ENCODE peak calls at places on chromosomes 6 and 20, in six cellular contexts. A is ovary, Y is AG10803, J is BJ, E is endodermal cell, S is psoas muscle. G is an unnamed sample.

GRCh38 chr6:11810039-11810541 is 31.5 kb upstream of the ADTRP start:
- DNase-seq in A (peak; percentile 84), Y (peak; percentile 89), S (peak; percentile 71), E (no peak), J (peak; percentile 34), G (peak; percentile 69)

GRCh38 chr6:15791401-15792137 is 128.7 kb upstream of the DTNBP1 start:
- DNase-seq in J (no peak), E (no peak), A (no peak), S (no peak), Y (peak; percentile 5), G (no peak)

GRCh38 chr20:8404912-8405635 is 273.0 kb downstream of the PLCB1 start:
- DNase-seq in S (no peak), E (no peak), A (no peak), Y (no peak), J (no peak), G (no peak)

GRCh38 chr6:127120787-127121636 is 2.5 kb downstream of the RSPO3 start:
- DNase-seq in S (peak; percentile 88), A (peak; percentile 61), Y (peak; percentile 83), E (peak; percentile 96), J (peak; percentile 10), G (peak; percentile 32)

GRCh38 chr6:13794184-13794583 is 20.2 kb downstream of the MCUR1 start:
- DNase-seq in E (no peak), A (no peak), J (peak; percentile 11), S (no peak), Y (peak; percentile 84), G (no peak)

GRCh38 chr6:156167289-156168076 is 609.7 kb upstream of the ARID1B start:
- DNase-seq in A (peak; percentile 42), S (no peak), J (no peak), Y (peak; percentile 3), E (no peak), G (no peak)

GRCh38 chr20:32609993-32610896 is 25.1 kb upstream of the NOL4L start:
- DNase-seq in E (no peak), A (no peak), J (no peak), S (no peak), Y (no peak), G (no peak)

GRCh38 chr20:20010639-20011500 is 6.3 kb upstream of the NAA20 start:
- DNase-seq in A (no peak), Y (peak; percentile 73), J (peak; percentile 82), E (no peak), S (no peak), G (peak; percentile 42)

GRCh38 chr20:57678340-57678739 is 31.5 kb downstream of the PMEPA1 start:
- DNase-seq in E (no peak), J (no peak), S (no peak), Y (no peak), A (no peak), G (no peak)

GRCh38 chr20:56808732-56809131 is 179.6 kb downstream of the TFAP2C start:
- DNase-seq in E (no peak), Y (no peak), S (no peak), J (no peak), A (no peak), G (no peak)

GRCh38 chr6:129607581-129608186 is 102.3 kb downstream of the ARHGAP18 start:
- DNase-seq in Y (peak; percentile 37), A (peak; percentile 24), E (no peak), J (no peak), S (no peak), G (no peak)

GRCh38 chr6:64520050-64520449 is 884.4 kb downstream of the PHF3 start:
- DNase-seq in A (no peak), E (no peak), S (no peak), J (peak; percentile 26), Y (peak; percentile 80), G (peak; percentile 5)

GRCh38 chr20:49349678-49350077 is 71.8 kb upstream of the ZNFX1 start:
- DNase-seq in S (peak; percentile 61), J (no peak), E (no peak), Y (peak; percentile 70), A (peak; percentile 43), G (no peak)

GRCh38 chr20:15252289-15252688 is 914.9 kb upstream of the FLRT3 start:
- DNase-seq in E (no peak), Y (no peak), S (no peak), A (no peak), J (no peak), G (no peak)

GRCh38 chr6:8000080-8001035 is 63.8 kb downstream of the BLOC1S5 start:
- DNase-seq in J (no peak), S (no peak), E (no peak), Y (peak; percentile 21), A (no peak), G (no peak)

GRCh38 chr20:41134362-41135186 is 2.8 kb upstream of the PLCG1 start:
- DNase-seq in S (no peak), E (no peak), J (no peak), A (no peak), Y (no peak), G (no peak)

GRCh38 chr6:101401792-101402617 is 8.5 kb downstream of the GRIK2 start:
- DNase-seq in E (peak; percentile 86), A (no peak), J (no peak), Y (peak; percentile 23), S (no peak), G (no peak)

GRCh38 chr20:24693466-24694156 is 224.2 kb downstream of the SYNDIG1 start:
- DNase-seq in S (no peak), A (no peak), J (no peak), Y (no peak), E (peak; percentile 21), G (no peak)

GRCh38 chr6:132298344-132298949 is 102.8 kb downstream of the MOXD1 start:
- DNase-seq in J (no peak), S (no peak), Y (peak; percentile 59), E (peak; percentile 83), A (no peak), G (peak; percentile 8)

GRCh38 chr20:37243937-37244571 is 17.6 kb downstream of the GHRH start:
- DNase-seq in E (no peak), S (peak; percentile 79), J (no peak), Y (peak; percentile 19), A (no peak), G (no peak)

GRCh38 chr6:14275493-14275851 is 157.9 kb downstream of the CD83 start:
- DNase-seq in Y (peak; percentile 51), E (peak; percentile 68), J (no peak), A (peak; percentile 31), S (no peak), G (no peak)

GRCh38 chr6:63802606-63803206 is 167.1 kb downstream of the PHF3 start:
- DNase-seq in J (no peak), S (no peak), A (no peak), Y (peak; percentile 26), E (no peak), G (no peak)

GRCh38 chr6:163438940-163439335 is 24.4 kb downstream of the QKI start:
- DNase-seq in S (peak; percentile 62), Y (no peak), A (no peak), J (no peak), E (no peak), G (no peak)

GRCh38 chr6:101439790-101440189 is 46.3 kb downstream of the GRIK2 start:
- DNase-seq in Y (peak; percentile 39), A (no peak), E (no peak), J (no peak), S (no peak), G (no peak)

GRCh38 chr6:169933839-169934698 is 182.6 kb downstream of the ERMARD start:
- DNase-seq in E (no peak), A (peak; percentile 75), Y (peak; percentile 42), S (peak; percentile 85), J (no peak), G (no peak)

DNA sequence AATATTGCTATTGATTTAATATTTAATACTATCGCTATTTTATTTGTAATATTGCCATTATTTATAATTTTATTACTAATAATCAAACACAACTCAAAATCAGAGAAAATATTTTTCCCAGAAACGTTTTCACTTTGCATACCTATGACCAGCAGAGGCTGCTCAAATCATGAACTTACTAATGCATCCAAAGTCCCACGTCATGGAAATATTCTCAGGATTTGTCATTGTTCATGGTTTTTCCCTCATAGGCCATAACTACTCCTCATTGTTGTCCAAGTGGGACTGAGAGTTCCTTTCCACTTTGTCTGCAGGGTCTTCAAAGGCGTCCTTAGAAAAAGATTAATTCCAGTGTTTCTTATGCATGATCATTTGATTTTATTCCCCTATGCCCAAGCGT is 344.8 kb downstream of the THBS2 start:
- DNase-seq in S (no peak), J (no peak), E (no peak), A (no peak), Y (peak; percentile 81), G (peak; percentile 84)
- H3K4me3 ChIP-seq in S (no peak overlapping the region), J (no peak overlapping the region), E (no peak overlapping the region), A (no peak overlapping the region), Y (no peak overlapping the region), G (no peak overlapping the region)

GRCh38 chr20:35315199-35316020 is 23.2 kb upstream of the FAM83C start:
- DNase-seq in Y (peak; percentile 44), A (no peak), J (no peak), E (no peak), S (no peak), G (no peak)

GRCh38 chr20:35311409-35311808 is 19.2 kb upstream of the FAM83C start:
- DNase-seq in E (no peak), S (no peak), Y (no peak), J (no peak), A (no peak), G (no peak)

GRCh38 chr20:35311822-35312221 is 19.6 kb upstream of the FAM83C start:
- DNase-seq in J (no peak), Y (no peak), E (no peak), A (no peak), S (no peak), G (no peak)

GRCh38 chr20:35314460-35315198 is 22.4 kb upstream of the FAM83C start:
- DNase-seq in S (no peak), Y (peak; percentile 54), J (no peak), A (no peak), E (no peak), G (no peak)

DNA sequence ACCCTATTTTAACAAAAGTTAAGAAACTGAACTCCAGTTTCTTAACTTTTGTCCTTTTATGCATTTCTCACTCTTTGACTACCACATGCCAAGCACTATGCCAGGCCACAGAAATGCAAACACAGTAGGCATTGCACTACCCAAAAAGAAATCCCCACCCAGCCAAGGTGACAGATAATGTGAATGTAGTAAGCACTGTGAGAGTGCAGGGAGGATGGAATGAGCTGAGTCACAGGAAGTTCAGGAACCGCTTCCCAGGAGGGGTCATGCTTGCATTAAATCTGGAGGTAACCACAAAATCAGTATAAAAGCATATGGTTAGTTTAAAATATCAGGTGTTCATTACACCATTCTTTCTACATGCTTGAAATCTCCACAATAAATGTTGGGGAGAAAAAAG is 20.1 kb upstream of the FAM83C start:
- DNase-seq in S (no peak), J (peak; percentile 59), E (no peak), A (no peak), Y (peak; percentile 94), G (peak; percentile 61)
- TF ChIP-seq CTCF in S (no peak), J (no peak), E (no peak), A (no peak), Y (no peak), G (no peak)

DNA sequence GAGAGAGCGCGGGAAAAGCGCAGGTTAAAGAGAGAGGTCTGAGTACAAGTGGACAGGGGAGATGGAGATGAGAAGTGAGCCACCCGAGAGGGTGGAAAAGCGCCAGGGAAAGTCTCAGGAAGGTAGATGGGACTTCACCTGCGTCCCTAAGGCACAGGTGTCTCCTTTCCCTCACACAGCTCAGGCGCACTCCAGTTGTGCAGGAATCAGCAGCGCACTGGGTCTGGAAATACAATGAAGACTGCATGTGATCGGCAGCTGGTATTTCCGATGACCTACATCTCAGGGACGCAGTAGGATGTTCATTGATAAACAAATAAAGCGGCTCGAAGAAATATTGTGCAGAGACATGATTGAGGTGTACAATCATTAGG is 432 bp upstream of the KHDRBS2 start:
- DNase-seq in E (no peak), S (no peak), J (no peak), Y (no peak), A (no peak), G (no peak)
- H3K4me3 ChIP-seq in E (peak overlapping the region; percentile 100), S (peak overlapping the region; percentile 64), J (no peak overlapping the region), Y (no peak overlapping the region), A (peak overlapping the region; percentile 9), G (no peak overlapping the region)

GRCh38 chr6:41462980-41463930 is 82.9 kb upstream of the FOXP4 start:
- DNase-seq in J (no peak), E (no peak), A (peak; percentile 75), S (peak; percentile 76), Y (peak; percentile 60), G (peak; percentile 20)
- TF ChIP-seq CTCF in J (peak; percentile 76), E (no peak), A (peak; percentile 19), S (peak; percentile 65), Y (peak; percentile 71), G (peak; percentile 67)